ENCODE peak calls at places on chromosomes 12 and 14, in eight cellular contexts. S is GM04504, Y is H4, H is NCI-H1417 treated with DMSO at 0.1 percent for 48 hours, D is kidney tubule cell, B is NCI-H1092 treated with DMSO at 0.1 percent for 48 hours, K is Karpas-422, I is activated T-cell treated with anti-CD3 and anti-CD28 coated beads for 1 hour. G is an unnamed sample.

GRCh38 chr14:88868558-88869159 is 44.2 kb downstream of the TTC8 start:
- DNase-seq in S (no peak), Y (peak), H (peak), D (peak), B (peak), K (peak), I (no peak), G (no peak)

GRCh38 chr12:1117970-1118563 is 127.0 kb downstream of the ERC1 start:
- DNase-seq in S (peak), Y (peak), H (peak), D (peak), B (peak), K (peak), I (peak), G (peak)

GRCh38 chr14:105042813-105043212 is 21.9 kb upstream of the CDCA4 start:
- DNase-seq in S (no peak), Y (no peak), H (no peak), D (no peak), B (no peak), K (no peak), I (no peak), G (no peak)

GRCh38 chr12:79333144-79333543 is 357.6 kb downstream of the PAWR start:
- DNase-seq in S (no peak), Y (no peak), H (no peak), D (no peak), B (no peak), K (no peak), I (no peak), G (no peak)

GRCh38 chr14:103016594-103016993 is 40.8 kb downstream of the CDC42BPB start:
- DNase-seq in S (no peak), Y (no peak), H (no peak), D (no peak), B (no peak), K (no peak), I (no peak), G (no peak)

GRCh38 chr14:99598774-99599173 is 5.2 kb downstream of the CCDC85C start:
- DNase-seq in S (no peak), Y (no peak), H (no peak), D (no peak), B (no peak), K (no peak), I (no peak), G (no peak)

GRCh38 chr12:7217475-7218069 is 28.1 kb downstream of the PEX5 start:
- DNase-seq in S (no peak), Y (no peak), H (no peak), D (no peak), B (no peak), K (no peak), I (no peak), G (no peak)

GRCh38 chr12:25745281-25745680 is 192.2 kb upstream of the LMNTD1 start:
- DNase-seq in S (no peak), Y (no peak), H (no peak), D (no peak), B (no peak), K (no peak), I (no peak), G (peak)

GRCh38 chr12:55797068-55797467 is 20.5 kb downstream of the SARNP start:
- DNase-seq in S (peak), Y (peak), H (no peak), D (peak), B (no peak), K (peak), I (no peak), G (no peak)

GRCh38 chr12:131159660-131160059 is 206.0 kb downstream of the ADGRD1 start:
- DNase-seq in S (no peak), Y (no peak), H (no peak), D (no peak), B (peak), K (no peak), I (no peak), G (no peak)

GRCh38 chr14:93135399-93135798 is 19.7 kb upstream of the ITPK1 start:
- DNase-seq in S (no peak), Y (peak), H (no peak), D (no peak), B (no peak), K (no peak), I (no peak), G (no peak)

GRCh38 chr12:69662764-69663163 is 36.3 kb downstream of the BEST3 start:
- DNase-seq in S (no peak), Y (no peak), H (no peak), D (peak), B (no peak), K (no peak), I (no peak), G (peak)

GRCh38 chr12:55842681-55843429 is at the start of gene MMP19:
- DNase-seq in S (no peak), Y (peak), H (no peak), D (peak), B (no peak), K (no peak), I (no peak), G (no peak)

GRCh38 chr12:32947203-32947795 is 50.7 kb upstream of the PKP2 start:
- DNase-seq in S (no peak), Y (no peak), H (peak), D (peak), B (peak), K (peak), I (no peak), G (no peak)

GRCh38 chr14:51024377-51024776 is 70.5 kb downstream of the TRIM9 start:
- DNase-seq in S (no peak), Y (no peak), H (no peak), D (no peak), B (no peak), K (no peak), I (no peak), G (no peak)

GRCh38 chr12:48349471-48349870 is 1.2 kb downstream of the ZNF641 start:
- DNase-seq in S (no peak), Y (no peak), H (no peak), D (no peak), B (no peak), K (no peak), I (no peak), G (no peak)

GRCh38 chr12:91327889-91328288 is 145.3 kb upstream of the DCN start:
- DNase-seq in S (peak), Y (peak), H (no peak), D (no peak), B (no peak), K (no peak), I (no peak), G (no peak)

GRCh38 chr14:67820428-67820881 is 876 bp downstream of the RAD51B start:
- DNase-seq in S (peak), Y (no peak), H (no peak), D (peak), B (no peak), K (peak), I (no peak), G (peak)

GRCh38 chr14:51277753-51278415 is 37.8 kb downstream of the TMX1 start:
- DNase-seq in S (no peak), Y (no peak), H (no peak), D (no peak), B (no peak), K (no peak), I (no peak), G (no peak)

GRCh38 chr12:49703647-49704137 is 3.5 kb downstream of the FMNL3 start:
- DNase-seq in S (no peak), Y (no peak), H (no peak), D (peak), B (no peak), K (no peak), I (no peak), G (no peak)

GRCh38 chr14:85587152-85587697 is 57.3 kb downstream of the FLRT2 start:
- DNase-seq in S (no peak), Y (peak), H (no peak), D (peak), B (no peak), K (no peak), I (no peak), G (no peak)

GRCh38 chr12:95096852-95097251 is 23.4 kb upstream of the NR2C1 start:
- DNase-seq in S (no peak), Y (peak), H (no peak), D (peak), B (peak), K (no peak), I (no peak), G (no peak)

GRCh38 chr12:30515351-30515750 is 180.3 kb downstream of the IPO8 start:
- DNase-seq in S (no peak), Y (no peak), H (no peak), D (no peak), B (peak), K (peak), I (no peak), G (peak)

GRCh38 chr14:97513891-97514290 is 716.7 kb downstream of the VRK1 start:
- DNase-seq in S (no peak), Y (no peak), H (no peak), D (no peak), B (no peak), K (no peak), I (no peak), G (no peak)

GRCh38 chr14:74141703-74142102 is 56.9 kb downstream of the LIN52 start:
- DNase-seq in S (no peak), Y (no peak), H (no peak), D (peak), B (no peak), K (no peak), I (no peak), G (peak)

GRCh38 chr12:94390130-94390485 is 69.6 kb downstream of the CEP83 start:
- DNase-seq in S (no peak), Y (no peak), H (no peak), D (no peak), B (no peak), K (no peak), I (no peak), G (no peak)

GRCh38 chr12:6987956-6988573 is 17.4 kb downstream of the EMG1 start:
- DNase-seq in S (no peak), Y (no peak), H (no peak), D (no peak), B (no peak), K (no peak), I (no peak), G (no peak)

GRCh38 chr12:113261847-113262470 is 40.7 kb downstream of the TPCN1 start:
- DNase-seq in S (no peak), Y (no peak), H (no peak), D (no peak), B (no peak), K (peak), I (no peak), G (no peak)

GRCh38 chr12:129886541-129886940 is 17.3 kb downstream of the TMEM132D start:
- DNase-seq in S (no peak), Y (no peak), H (no peak), D (no peak), B (no peak), K (no peak), I (no peak), G (no peak)

GRCh38 chr12:27782481-27782880 is 2.4 kb upstream of the MANSC4 start:
- DNase-seq in S (no peak), Y (no peak), H (no peak), D (peak), B (no peak), K (no peak), I (no peak), G (no peak)

GRCh38 chr12:79681008-79681590 is 9.7 kb downstream of the PAWR start:
- DNase-seq in S (no peak), Y (no peak), H (no peak), D (peak), B (no peak), K (no peak), I (no peak), G (peak)

GRCh38 chr12:89984846-89985245 is 276.2 kb upstream of the ATP2B1 start:
- DNase-seq in S (no peak), Y (no peak), H (no peak), D (no peak), B (no peak), K (no peak), I (no peak), G (no peak)

GRCh38 chr12:19251481-19251880 is 121.9 kb downstream of the PLEKHA5 start:
- DNase-seq in S (no peak), Y (no peak), H (no peak), D (no peak), B (no peak), K (no peak), I (no peak), G (no peak)

GRCh38 chr12:113403435-113404415 is at the start of gene SDS:
- DNase-seq in S (no peak), Y (peak), H (no peak), D (peak), B (peak), K (no peak), I (no peak), G (no peak)

GRCh38 chr12:98532687-98533304 is 17.4 kb downstream of the TMPO start:
- DNase-seq in S (no peak), Y (peak), H (no peak), D (peak), B (peak), K (peak), I (no peak), G (peak)

GRCh38 chr12:104237930-104238329 is 22.4 kb downstream of the TXNRD1 start:
- DNase-seq in S (no peak), Y (no peak), H (no peak), D (no peak), B (no peak), K (no peak), I (no peak), G (no peak)

GRCh38 chr14:100132903-100133510 is 26.4 kb downstream of the DEGS2 start:
- DNase-seq in S (no peak), Y (no peak), H (no peak), D (no peak), B (no peak), K (no peak), I (no peak), G (no peak)

GRCh38 chr14:23168246-23168645 is 15.2 kb downstream of the SLC7A8 start:
- DNase-seq in S (no peak), Y (no peak), H (no peak), D (no peak), B (no peak), K (no peak), I (no peak), G (no peak)

GRCh38 chr14:91229743-91230200 is 14.7 kb downstream of the GPR68 start:
- DNase-seq in S (no peak), Y (peak), H (no peak), D (peak), B (no peak), K (no peak), I (no peak), G (no peak)